ENCODE peak calls at places on chromosomes 6 and 20, in four cellular contexts. O is pancreas, Y is transverse colon, A is adrenal gland. Q is an unnamed sample.
A peak's percentile ranks its signal among the peaks of the same experiment; 100 is the strongest.

GRCh38 chr6:39223535-39223934 is 5.7 kb downstream of the KCNK5 start:
- DNase-seq in O (no peak), Y (no peak), A (no peak), Q (no peak)

GRCh38 chr6:129342243-129342642 is 367.7 kb downstream of the ARHGAP18 start:
- DNase-seq in O (no peak), Y (no peak), A (no peak), Q (no peak)

GRCh38 chr20:20368414-20369352 is 779 bp downstream of the INSM1 start:
- DNase-seq in O (no peak), Y (no peak), A (no peak), Q (no peak)

GRCh38 chr6:4460595-4461475 is 315.4 kb upstream of the CDYL start:
- DNase-seq in O (peak; percentile 26), Y (peak; percentile 40), A (peak; percentile 88), Q (peak; percentile 26)

GRCh38 chr6:133083248-133083967 is 157.7 kb upstream of the EYA4 start:
- DNase-seq in O (no peak), Y (no peak), A (no peak), Q (no peak)

GRCh38 chr6:141056945-141057635 is 1075.6 kb upstream of the GJE1 start:
- DNase-seq in O (no peak), Y (no peak), A (no peak), Q (no peak)

GRCh38 chr6:26336355-26337198 is 28.4 kb upstream of the BTN3A2 start:
- DNase-seq in O (no peak), Y (no peak), A (no peak), Q (peak; percentile 66)

GRCh38 chr20:9912858-9913434 is 74.1 kb upstream of the PAK5 start:
- DNase-seq in O (peak; percentile 55), Y (peak; percentile 21), A (peak; percentile 78), Q (no peak)

GRCh38 chr6:52514514-52514913 is 62.3 kb downstream of the TRAM2 start:
- DNase-seq in O (no peak), Y (no peak), A (no peak), Q (peak; percentile 77)

GRCh38 chr6:20680697-20681165 is 146.5 kb downstream of the CDKAL1 start:
- DNase-seq in O (no peak), Y (no peak), A (no peak), Q (no peak)

GRCh38 chr6:168195712-168196111 is 116.7 kb upstream of the FRMD1 start:
- DNase-seq in O (no peak), Y (no peak), A (peak; percentile 2), Q (no peak)

GRCh38 chr6:78770766-78771165 is 96.6 kb upstream of the IRAK1BP1 start:
- DNase-seq in O (no peak), Y (no peak), A (no peak), Q (no peak)

GRCh38 chr20:30630761-30631160 is 626.7 kb upstream of the DEFB115 start:
- DNase-seq in O (no peak), Y (no peak), A (no peak), Q (no peak)

GRCh38 chr20:35695978-35696377 is 3.2 kb downstream of the NFS1 start:
- DNase-seq in O (no peak), Y (no peak), A (no peak), Q (no peak)

GRCh38 chr20:17542993-17543412 is 11.8 kb upstream of the BFSP1 start:
- DNase-seq in O (no peak), Y (no peak), A (no peak), Q (no peak)

GRCh38 chr6:163941471-163941980 is 527.0 kb downstream of the QKI start:
- DNase-seq in O (no peak), Y (no peak), A (no peak), Q (no peak)

GRCh38 chr20:48626226-48626937 is 201.4 kb downstream of the PREX1 start:
- DNase-seq in O (no peak), Y (no peak), A (no peak), Q (no peak)

GRCh38 chr20:48006036-48006833 is 221.0 kb upstream of the SULF2 start:
- DNase-seq in O (no peak), Y (no peak), A (peak; percentile 80), Q (no peak)

GRCh38 chr20:64168381-64169088 is 4.3 kb downstream of the MYT1 start:
- DNase-seq in O (no peak), Y (no peak), A (no peak), Q (no peak)

GRCh38 chr6:16130932-16131387 is 2.1 kb downstream of the MYLIP start:
- DNase-seq in O (peak; percentile 39), Y (peak; percentile 73), A (peak; percentile 73), Q (peak; percentile 29)

DNA sequence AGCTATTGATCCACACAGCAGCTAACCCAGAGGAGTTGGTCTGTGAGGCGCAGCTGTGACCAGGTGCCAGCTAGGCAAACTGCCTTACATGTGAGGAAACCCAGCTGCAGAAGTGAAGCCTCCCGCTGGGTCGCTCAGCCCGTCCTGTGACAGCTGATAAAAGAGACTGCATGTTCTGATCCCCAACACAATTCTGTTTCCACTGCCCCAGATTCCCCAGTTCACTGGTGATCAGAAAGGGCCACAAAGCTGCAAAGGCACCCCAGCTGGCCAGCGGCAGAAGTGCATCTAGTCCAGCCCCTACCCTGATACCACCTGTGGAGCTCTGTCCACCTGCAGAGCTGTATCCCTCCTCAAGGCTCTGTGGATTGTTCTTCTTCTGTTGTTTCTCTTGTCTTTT is 64.5 kb downstream of the CTNNBL1 start:
- DNase-seq in O (no peak), Y (no peak), A (no peak), Q (no peak)
- TF ChIP-seq CTCF in O (no peak), Y (no peak), A (no peak), Q (peak; percentile 25)

DNA sequence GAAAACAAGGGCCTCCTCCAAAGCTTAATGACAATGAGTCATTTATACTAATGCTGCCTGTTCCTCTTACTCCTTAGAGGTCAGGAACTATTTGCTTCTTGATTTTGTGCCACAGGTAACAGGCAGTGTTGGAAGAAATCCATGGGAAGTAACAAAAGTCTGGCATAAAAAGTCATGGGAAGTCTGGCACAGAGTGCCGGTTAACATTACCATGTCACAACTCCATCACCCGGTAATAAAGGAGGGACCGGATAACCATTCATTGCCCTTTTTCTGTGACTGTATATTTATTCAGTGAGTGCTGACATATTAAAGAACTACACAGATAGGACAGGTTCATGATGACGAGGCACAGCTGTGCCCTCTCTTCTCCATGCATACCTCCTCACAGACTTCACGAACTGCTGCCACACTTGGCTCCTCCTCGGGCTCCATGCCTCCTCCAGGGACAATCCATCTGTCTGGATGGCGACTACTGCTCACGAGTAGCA is 50.9 kb downstream of the NUDT3 start:
- DNase-seq in O (peak; percentile 23), Y (no peak), A (no peak), Q (peak; percentile 17)
- H3K27ac ChIP-seq in O (no peak overlapping the region), Y (peak overlapping the region; percentile 26), A (no peak overlapping the region), Q (no peak overlapping the region)

GRCh38 chr20:46407671-46407996 is 1.2 kb upstream of the ELMO2 start:
- DNase-seq in O (peak; percentile 55), Y (no peak), A (no peak), Q (no peak)

GRCh38 chr20:46408281-46408731 is 1.9 kb upstream of the ELMO2 start:
- DNase-seq in O (no peak), Y (no peak), A (no peak), Q (no peak)

GRCh38 chr20:46402236-46402886 is 4.1 kb downstream of the ELMO2 start:
- DNase-seq in O (no peak), Y (no peak), A (no peak), Q (no peak)

GRCh38 chr20:46406986-46407670 is 713 bp upstream of the ELMO2 start:
- DNase-seq in O (peak; percentile 93), Y (peak; percentile 88), A (peak; percentile 94), Q (peak; percentile 42)

GRCh38 chr20:46406200-46406985 is at the start of gene ELMO2:
- DNase-seq in O (peak; percentile 96), Y (peak; percentile 98), A (peak; percentile 99), Q (peak; percentile 88)
- TF ChIP-seq CTCF in O (no peak), Y (peak; percentile 61), A (peak; percentile 51), Q (peak; percentile 2)

GRCh38 chr6:83068628-83069027 is 1.2 kb downstream of the DOP1A start:
- DNase-seq in O (no peak), Y (no peak), A (no peak), Q (no peak)

GRCh38 chr6:83067448-83068413 is at the start of gene DOP1A:
- DNase-seq in O (peak; percentile 97), Y (peak; percentile 97), A (peak; percentile 98), Q (peak; percentile 86)

GRCh38 chr6:83062225-83062624 is 3.4 kb downstream of the UBE3D start:
- DNase-seq in O (no peak), Y (no peak), A (no peak), Q (no peak)

GRCh38 chr6:83069633-83070032 is 2.2 kb downstream of the DOP1A start:
- DNase-seq in O (no peak), Y (no peak), A (no peak), Q (no peak)

GRCh38 chr6:83065511-83066192 is at the start of gene UBE3D:
- DNase-seq in O (peak; percentile 90), Y (peak; percentile 92), A (peak; percentile 95), Q (peak; percentile 50)
- H3K27ac ChIP-seq in O (no peak within 1 kb of the TSS), Y (peak within 1 kb of the TSS; percentile 49), A (no peak within 1 kb of the TSS), Q (peak within 1 kb of the TSS; percentile 9)

GRCh38 chr20:46206025-46206424 is 87.9 kb downstream of the CD40 start:
- DNase-seq in O (no peak), Y (peak; percentile 29), A (peak; percentile 74), Q (no peak)

GRCh38 chr20:46209930-46210671 is 92.0 kb downstream of the CD40 start:
- DNase-seq in O (no peak), Y (no peak), A (no peak), Q (no peak)

GRCh38 chr20:46205349-46205748 is 87.2 kb downstream of the CD40 start:
- DNase-seq in O (no peak), Y (no peak), A (no peak), Q (no peak)

GRCh38 chr20:46207031-46207549 is 89.0 kb downstream of the CD40 start:
- DNase-seq in O (no peak), Y (no peak), A (peak; percentile 70), Q (no peak)

DNA sequence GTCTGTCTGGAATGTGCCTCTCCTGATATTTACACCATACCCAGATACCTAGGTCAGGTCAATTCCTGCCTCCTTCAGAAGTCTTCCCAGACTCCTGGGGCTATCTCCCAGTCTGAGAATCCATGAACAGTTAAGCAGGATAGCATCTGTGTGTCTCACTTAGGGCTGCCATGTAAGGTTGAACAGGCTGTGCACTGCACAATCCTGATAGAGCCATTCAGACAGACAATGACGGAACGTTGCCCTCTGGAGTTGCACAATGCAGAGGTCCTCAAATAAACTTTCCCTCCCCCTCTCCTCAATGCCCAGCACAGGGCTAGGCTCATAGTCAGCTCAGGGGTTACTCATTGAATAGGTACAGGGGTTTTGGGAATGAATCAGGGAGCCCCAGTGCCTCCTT is 89.7 kb downstream of the CD40 start:
- DNase-seq in O (no peak), Y (no peak), A (no peak), Q (no peak)
- TF ChIP-seq CTCF in O (no peak), Y (no peak), A (no peak), Q (no peak)

Q was measured in foreskin keratinocyte.